ENCODE peak calls at places on chromosomes 16 and 17, in eight cellular contexts. S is CD8-positive, alpha-beta T cell; G is lower lobe of right lung; Q is cardiac muscle cell; D is ascending aorta; W is CD4-positive, CD25-positive, alpha-beta regulatory T cell; I is MG63; P is CD8-positive, alpha-beta memory T cell. Y is an unnamed sample.

GRCh38 chr17:78535285-78536197 is 41.7 kb downstream of the DNAH17 start:
- DNase-seq in S (no peak), G (no peak), Q (no peak), D (no peak), W (peak; percentile 92), I (no peak), P (no peak), Y (peak; percentile 14)

GRCh38 chr17:76953926-76954325 is 85.7 kb downstream of the MGAT5B start:
- DNase-seq in S (no peak), G (no peak), Q (no peak), D (no peak), W (no peak), I (peak; percentile 95), P (no peak), Y (no peak)

GRCh38 chr16:728890-729744 is 2.2 kb downstream of the HAGHL start:
- DNase-seq in S (peak; percentile 20), G (no peak), Q (no peak), D (no peak), W (no peak), I (no peak), P (no peak), Y (peak; percentile 65)

GRCh38 chr17:32240745-32241144 is 24.9 kb upstream of the RHBDL3 start:
- DNase-seq in S (no peak), G (no peak), Q (peak; percentile 38), D (no peak), W (no peak), I (no peak), P (no peak), Y (peak; percentile 74)

GRCh38 chr17:40555296-40556190 is 9.7 kb downstream of the CCR7 start:
- DNase-seq in S (no peak), G (no peak), Q (no peak), D (no peak), W (no peak), I (no peak), P (no peak), Y (peak; percentile 58)

GRCh38 chr17:36994438-36994837 is 45.7 kb downstream of the AATF start:
- DNase-seq in S (no peak), G (no peak), Q (no peak), D (no peak), W (no peak), I (no peak), P (no peak), Y (no peak)

GRCh38 chr17:45335721-45336120 is 18.9 kb upstream of the MAP3K14 start:
- DNase-seq in S (no peak), G (peak; percentile 5), Q (no peak), D (no peak), W (no peak), I (no peak), P (no peak), Y (no peak)

GRCh38 chr17:67068999-67069398 is 24.6 kb downstream of the CACNG1 start:
- DNase-seq in S (no peak), G (no peak), Q (no peak), D (no peak), W (no peak), I (no peak), P (no peak), Y (no peak)

GRCh38 chr17:8659758-8660410 is 29.4 kb upstream of the MYH10 start:
- DNase-seq in S (no peak), G (no peak), Q (no peak), D (no peak), W (no peak), I (no peak), P (no peak), Y (no peak)

GRCh38 chr17:50627782-50628601 is 6.7 kb upstream of the ABCC3 start:
- DNase-seq in S (no peak), G (no peak), Q (peak; percentile 27), D (no peak), W (peak; percentile 48), I (no peak), P (no peak), Y (peak; percentile 57)

GRCh38 chr17:67492824-67493490 is 115.9 kb downstream of the PITPNC1 start:
- DNase-seq in S (no peak), G (no peak), Q (no peak), D (no peak), W (no peak), I (no peak), P (no peak), Y (no peak)

GRCh38 chr16:65202461-65202860 is 80.6 kb upstream of the CDH11 start:
- DNase-seq in S (no peak), G (no peak), Q (no peak), D (no peak), W (no peak), I (no peak), P (no peak), Y (no peak)

GRCh38 chr16:6113749-6114148 is 1016.2 kb upstream of the EEF2KMT start:
- DNase-seq in S (no peak), G (no peak), Q (no peak), D (no peak), W (no peak), I (no peak), P (no peak), Y (no peak)

GRCh38 chr17:34095101-34095500 is 160.0 kb upstream of the CCL2 start:
- DNase-seq in S (no peak), G (no peak), Q (no peak), D (no peak), W (no peak), I (no peak), P (no peak), Y (no peak)

GRCh38 chr17:29326414-29326813 is 32.5 kb upstream of the NUFIP2 start:
- DNase-seq in S (no peak), G (no peak), Q (no peak), D (no peak), W (no peak), I (no peak), P (no peak), Y (no peak)

GRCh38 chr17:27069842-27070508 is 223.9 kb upstream of the WSB1 start:
- DNase-seq in S (no peak), G (no peak), Q (no peak), D (no peak), W (no peak), I (no peak), P (no peak), Y (no peak)
- H3K9me3 ChIP-seq in S (no peaks in the 10 kb centered on the region), G (no peaks in the 10 kb centered on the region), Q (no peaks in the 10 kb centered on the region), D (no peaks in the 10 kb centered on the region), W (no peaks in the 10 kb centered on the region), I (no peaks in the 10 kb centered on the region), P (no peaks in the 10 kb centered on the region), Y (no peaks in the 10 kb centered on the region)

DNA sequence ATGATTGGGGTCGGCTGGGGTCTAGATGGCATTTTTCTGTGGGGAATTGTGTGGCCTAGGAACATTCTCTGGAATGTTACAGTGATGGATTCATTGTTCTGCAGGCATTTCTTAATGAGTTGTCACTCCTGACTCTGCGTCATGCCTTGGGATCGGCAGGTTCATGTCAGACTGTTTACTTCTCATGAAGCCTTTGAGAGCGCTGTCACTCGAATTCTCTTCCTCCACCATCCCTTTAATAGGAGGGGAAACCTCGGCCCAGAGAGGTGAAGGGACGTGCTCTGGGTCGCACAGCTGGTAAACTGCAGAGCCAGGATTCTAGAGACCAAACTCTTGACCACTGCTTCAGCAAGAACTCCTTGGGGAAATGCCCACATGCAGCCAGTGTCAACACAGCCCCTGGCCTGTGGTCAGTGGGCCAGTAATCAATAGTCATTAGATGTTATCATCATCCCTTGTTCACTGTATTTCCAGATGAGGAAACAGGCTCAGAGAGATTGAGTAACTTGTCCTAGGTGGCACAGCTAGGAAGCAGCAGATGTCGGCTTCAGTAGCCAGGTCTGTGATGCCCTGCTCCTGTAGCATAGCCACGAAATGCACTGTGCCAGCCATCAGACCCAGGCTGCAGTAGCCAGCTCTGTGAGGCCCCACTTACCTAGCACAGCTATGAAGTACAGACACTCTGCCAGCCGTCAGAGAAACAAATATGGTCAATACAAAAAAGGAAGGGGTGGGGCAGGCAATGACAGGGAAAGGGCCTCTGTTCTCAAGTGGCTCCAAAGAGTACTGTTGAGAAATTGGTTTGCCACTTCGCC is 259.0 kb downstream of the CPPED1 start:
- DNase-seq in S (no peak), G (no peak), Q (no peak), D (no peak), W (peak; percentile 60), I (no peak), P (no peak), Y (no peak)
- H3K4me3 ChIP-seq in S (no peak overlapping the region), G (no peak overlapping the region), Q (no peak overlapping the region), D (no peak overlapping the region), W (no peak overlapping the region), I (no peak overlapping the region), P (no peak overlapping the region), Y (no peak overlapping the region)

GRCh38 chr17:81380682-81381518 is 14.4 kb upstream of the BAHCC1 start:
- DNase-seq in S (peak; percentile 15), G (no peak), Q (no peak), D (no peak), W (no peak), I (no peak), P (no peak), Y (peak; percentile 66)

GRCh38 chr17:81381632-81382577 is 13.4 kb upstream of the BAHCC1 start:
- DNase-seq in S (peak; percentile 17), G (no peak), Q (no peak), D (no peak), W (no peak), I (no peak), P (no peak), Y (no peak)

GRCh38 chr17:81380117-81380516 is 15.1 kb upstream of the BAHCC1 start:
- DNase-seq in S (no peak), G (no peak), Q (no peak), D (no peak), W (no peak), I (no peak), P (no peak), Y (no peak)

GRCh38 chr17:81378941-81379511 is 16.2 kb upstream of the BAHCC1 start:
- DNase-seq in S (no peak), G (no peak), Q (no peak), D (no peak), W (no peak), I (no peak), P (no peak), Y (no peak)

GRCh38 chr17:81379523-81379942 is 15.7 kb upstream of the BAHCC1 start:
- DNase-seq in S (no peak), G (no peak), Q (no peak), D (no peak), W (no peak), I (no peak), P (no peak), Y (no peak)
- H3K9me3 ChIP-seq in S (no peaks in the 10 kb centered on the region), G (no peaks in the 10 kb centered on the region), Q (no peaks in the 10 kb centered on the region), D (no peaks in the 10 kb centered on the region), W (no peaks in the 10 kb centered on the region), I (no peaks in the 10 kb centered on the region), P (no peaks in the 10 kb centered on the region), Y (no peaks in the 10 kb centered on the region)

DNA sequence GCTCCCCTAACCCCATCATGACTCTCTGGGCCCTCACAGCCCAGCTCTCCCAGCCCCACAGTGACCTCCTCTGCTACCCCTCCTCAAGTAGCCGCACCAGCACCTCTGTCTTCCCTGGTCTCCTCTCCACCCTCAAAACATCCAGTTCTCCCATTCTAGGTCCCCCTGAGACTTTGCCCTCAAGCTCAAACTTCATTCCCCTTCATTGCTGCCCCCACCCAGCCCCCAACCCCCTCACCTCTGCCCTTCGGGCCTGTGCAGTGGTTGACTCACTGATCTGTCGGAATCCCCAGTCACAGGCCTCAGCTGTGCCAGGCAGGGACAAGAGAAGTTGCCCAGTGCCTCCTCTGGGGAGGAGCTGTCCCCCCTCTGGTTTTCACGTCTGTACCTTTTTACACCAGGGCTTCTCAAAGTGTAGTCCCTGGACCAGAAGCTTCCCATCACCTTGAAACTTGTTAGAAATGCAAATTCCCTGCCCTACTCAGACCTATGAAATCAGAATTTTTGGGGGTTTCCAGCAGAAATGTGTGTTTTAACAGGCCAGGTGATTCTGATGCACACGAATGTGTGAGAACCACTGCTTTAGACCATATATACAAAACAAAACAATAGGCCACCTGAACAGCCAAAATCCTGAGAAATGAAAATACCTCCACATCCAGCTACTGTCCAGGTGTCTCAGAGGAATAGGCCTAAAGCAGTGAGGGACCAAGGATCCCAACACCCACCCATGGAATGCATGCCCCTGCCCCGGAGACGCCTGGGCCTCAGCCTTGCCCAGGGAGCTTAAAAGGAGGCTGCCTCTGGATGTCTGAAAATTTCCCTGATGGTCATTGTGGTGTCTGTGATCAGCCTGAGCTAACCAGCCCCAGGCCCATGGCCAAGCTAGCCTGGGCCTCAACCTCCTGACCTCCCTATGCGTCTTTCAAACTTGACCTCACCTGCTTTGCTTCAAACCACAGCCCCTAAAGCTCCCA is 853 bp upstream of the DOK4 start:
- DNase-seq in S (no peak), G (no peak), Q (no peak), D (no peak), W (no peak), I (no peak), P (no peak), Y (no peak)
- H3K4me3 ChIP-seq in S (peak overlapping the region; percentile 33), G (peak overlapping the region; percentile 86), Q (peak overlapping the region; percentile 100), D (peak overlapping the region; percentile 84), W (no peak overlapping the region), I (peak overlapping the region; percentile 51), P (peak overlapping the region; percentile 43), Y (peak overlapping the region; percentile 90)